ENCODE peak calls at places on chromosomes 4 and X, in five cellular contexts. D is colonic mucosa, C is Panc1, Y is mammary epithelial cell, F is pancreas. T is an unnamed sample. For H3K36me3, the result is how much of the 10 kb centered on the place peaks cover.

GRCh38 chrX:120560405-120560841 is 339 bp downstream of the CUL4B start:
- DNase-seq in F (no peak), C (peak), Y (peak), D (peak), T (peak)

GRCh38 chr4:175646802-175647201 is 165.3 kb downstream of the GPM6A start:
- DNase-seq in Y (no peak), F (no peak), D (no peak), C (no peak), T (no peak)

GRCh38 chr4:116839826-116840225 is 245.6 kb downstream of the TRAM1L1 start:
- DNase-seq in Y (no peak), D (no peak), F (no peak), C (no peak), T (no peak)

GRCh38 chrX:134875679-134876078 is 115.1 kb upstream of the SMIM10 start:
- DNase-seq in Y (no peak), C (no peak), F (no peak), D (no peak), T (no peak)

GRCh38 chr4:116551798-116552197 is 533.6 kb downstream of the TRAM1L1 start:
- DNase-seq in C (no peak), Y (no peak), D (no peak), F (no peak), T (no peak)

GRCh38 chrX:111349098-111349497 is 62.9 kb downstream of the DCX start:
- DNase-seq in F (no peak), C (no peak), Y (no peak), D (no peak), T (no peak)

GRCh38 chr4:177367336-177367735 is 57.7 kb downstream of the NEIL3 start:
- DNase-seq in Y (peak), C (no peak), F (no peak), D (no peak), T (no peak)

GRCh38 chr4:107050525-107051135 is 14.5 kb upstream of the DKK2 start:
- DNase-seq in D (no peak), C (no peak), F (no peak), Y (no peak), T (peak)

GRCh38 chr4:67549123-67549522 is 3.8 kb upstream of the CENPC start:
- DNase-seq in C (no peak), Y (peak), D (no peak), F (no peak), T (peak)
- H3K4me3 ChIP-seq in C (no peak), Y (no peak), D (no peak), F (no peak), T (no peak)

GRCh38 chr4:133178960-133179359 is 29.9 kb downstream of the PCDH10 start:
- DNase-seq in C (no peak), F (no peak), Y (no peak), D (no peak), T (peak)
- H3K36me3 ChIP-seq in C (under half), F (under half), Y (under half), D (under half), T (under half)

DNA sequence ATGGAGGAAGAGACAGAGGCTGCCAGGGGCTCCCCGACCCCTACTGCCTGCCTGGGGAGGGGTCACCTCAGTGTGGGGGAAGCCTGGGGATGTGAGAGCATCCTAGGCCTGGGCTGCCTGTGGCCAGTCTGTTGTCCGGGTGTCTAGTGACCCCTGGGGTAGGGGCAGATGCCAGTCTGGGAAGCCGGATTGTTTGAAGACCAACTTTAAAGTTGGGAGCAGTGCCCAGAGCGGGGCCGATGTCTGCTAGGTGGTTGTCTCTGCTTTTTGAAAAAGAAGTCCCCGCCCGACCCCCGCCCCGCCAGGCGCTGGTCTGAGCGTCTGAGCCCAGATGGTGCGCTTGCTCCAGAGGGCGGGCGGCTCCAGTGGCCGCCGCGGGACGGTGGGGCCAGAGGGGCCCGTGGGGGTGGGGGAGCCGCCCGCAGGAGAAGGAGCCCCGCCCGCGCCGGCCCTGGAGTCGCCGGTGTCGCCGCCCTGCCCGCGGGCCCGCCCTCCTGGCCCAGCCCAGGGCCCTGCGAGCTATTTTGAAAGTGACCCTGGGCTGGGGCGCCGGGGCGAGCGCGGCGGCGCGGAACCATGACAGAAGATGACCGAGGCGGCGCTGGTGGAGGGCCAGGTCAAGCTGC is at the start of gene DOK7:
- DNase-seq in F (peak), Y (no peak), C (no peak), D (peak), T (peak)
- H3K4me3 ChIP-seq in F (peak), Y (no peak), C (no peak), D (peak), T (no peak)

GRCh38 chr4:38101563-38101962 is 141.4 kb downstream of the PTTG2 start:
- DNase-seq in F (no peak), C (no peak), D (no peak), Y (peak), T (peak)
- H3K36me3 ChIP-seq in F (under half), C (under half), D (under half), Y (under half), T (under half)

GRCh38 chr4:142356797-142357196 is 489.3 kb downstream of the INPP4B start:
- DNase-seq in C (no peak), Y (no peak), F (no peak), D (no peak), T (no peak)
- H3K4me3 ChIP-seq in C (no peak), Y (no peak), F (no peak), D (no peak), T (no peak)

GRCh38 chr4:9602389-9602914 is 158.2 kb downstream of the DEFB131A start:
- DNase-seq in F (no peak), C (no peak), Y (no peak), D (no peak), T (no peak)
- H3K36me3 ChIP-seq in F (under half), C (under half), Y (under half), D (under half), T (under half)

GRCh38 chrX:6708041-6708440 is 173.1 kb upstream of the VCX3A start:
- DNase-seq in C (no peak), F (no peak), D (no peak), Y (peak), T (no peak)
- H3K4me3 ChIP-seq in C (no peak), F (no peak), D (no peak), Y (no peak), T (no peak)

DNA sequence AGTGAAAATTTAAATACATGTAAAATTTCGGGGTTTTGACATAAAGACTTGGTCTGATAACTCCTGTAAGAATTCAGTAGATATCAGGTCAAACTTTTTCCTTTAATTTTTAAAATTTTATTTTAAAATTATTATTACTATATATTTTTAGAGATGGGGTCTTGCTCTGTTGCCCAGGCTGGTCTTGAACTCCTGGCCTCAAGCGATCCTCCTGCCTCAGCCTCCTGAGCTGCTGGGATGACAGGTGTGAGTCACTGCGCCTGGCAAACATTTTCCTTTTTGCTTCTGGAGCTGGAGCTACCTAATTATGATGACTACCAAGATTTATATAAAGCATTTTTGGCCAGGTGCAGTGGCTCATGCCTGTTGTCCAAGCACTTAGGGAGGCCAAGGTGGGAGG is 37.3 kb downstream of the KLHL15 start:
- DNase-seq in Y (no peak), F (no peak), C (no peak), D (no peak), T (no peak)
- H3K36me3 ChIP-seq in Y (under half), F (under half), C (under half), D (under half), T (under half)

GRCh38 chr4:38322709-38323108 is 341.3 kb upstream of the KLF3 start:
- DNase-seq in F (no peak), D (no peak), C (no peak), Y (no peak), T (peak)
- H3K4me3 ChIP-seq in F (no peak), D (no peak), C (no peak), Y (no peak), T (peak)